ENCODE peak calls at places on chromosome 3, in four cellular contexts. B is mucosa of gallbladder, L is amygdala, C is naive B cell. N is an unnamed sample.

GRCh38 chr3:107877936-107878335 is 212.9 kb downstream of the CD47 start:
- DNase-seq in L (no peak), C (no peak), B (no peak), N (no peak)

GRCh38 chr3:194617058-194617671 is 16.1 kb downstream of the TMEM44 start:
- DNase-seq in B (no peak), L (no peak), C (no peak), N (no peak)

GRCh38 chr3:100606894-100607512 is 2.4 kb upstream of the ADGRG7 start:
- DNase-seq in B (no peak), L (no peak), C (no peak), N (no peak)

GRCh38 chr3:149527531-149528343 is 53.2 kb downstream of the TM4SF4 start:
- DNase-seq in B (no peak), C (no peak), L (no peak), N (no peak)

GRCh38 chr3:162489853-162490252 is 993.2 kb downstream of the OTOL1 start:
- DNase-seq in L (no peak), C (no peak), B (no peak), N (no peak)

GRCh38 chr3:130395916-130396315 is 50.4 kb downstream of the COL6A5 start:
- DNase-seq in B (no peak), C (no peak), L (no peak), N (peak)

GRCh38 chr3:8366214-8366613 is 135.4 kb upstream of the LMCD1 start:
- DNase-seq in L (no peak), B (no peak), C (no peak), N (no peak)

GRCh38 chr3:16467368-16467767 is 46.1 kb downstream of the RFTN1 start:
- DNase-seq in B (no peak), C (peak), L (no peak), N (no peak)

GRCh38 chr3:19046440-19046839 is 101.9 kb upstream of the KCNH8 start:
- DNase-seq in B (no peak), L (no peak), C (no peak), N (no peak)

GRCh38 chr3:51224283-51224682 is 160.8 kb upstream of the MANF start:
- DNase-seq in C (no peak), L (no peak), B (no peak), N (no peak)

GRCh38 chr3:149042766-149043386 is 43.5 kb downstream of the HLTF start:
- DNase-seq in L (no peak), C (no peak), B (no peak), N (no peak)

GRCh38 chr3:197796087-197796486 is 5.0 kb downstream of the LRCH3 start:
- DNase-seq in B (no peak), L (no peak), C (no peak), N (no peak)

GRCh38 chr3:43747641-43748040 is 56.9 kb downstream of the ABHD5 start:
- DNase-seq in C (no peak), B (no peak), L (no peak), N (no peak)

GRCh38 chr3:86562095-86562494 is 428.9 kb downstream of the VGLL3 start:
- DNase-seq in C (no peak), L (no peak), B (no peak), N (no peak)

GRCh38 chr3:108420926-108421325 is 89.5 kb downstream of the MYH15 start:
- DNase-seq in B (no peak), L (no peak), C (no peak), N (no peak)

GRCh38 chr3:123449092-123449985 is 449 bp upstream of the ADCY5 start:
- DNase-seq in C (no peak), L (no peak), B (peak), N (no peak)

GRCh38 chr3:140091143-140091542 is 156.2 kb downstream of the CLSTN2 start:
- DNase-seq in L (no peak), C (no peak), B (peak), N (no peak)

GRCh38 chr3:17820704-17821103 is 78.3 kb upstream of the TBC1D5 start:
- DNase-seq in B (no peak), C (no peak), L (no peak), N (no peak)

GRCh38 chr3:126119008-126119675 is 35.2 kb upstream of the SLC41A3 start:
- DNase-seq in C (no peak), B (no peak), L (no peak), N (no peak)

GRCh38 chr3:55203006-55203405 is 275.1 kb upstream of the LRTM1 start:
- DNase-seq in B (no peak), L (no peak), C (no peak), N (no peak)

GRCh38 chr3:166837535-166837934 is 542.6 kb downstream of the ZBBX start:
- DNase-seq in C (no peak), L (no peak), B (no peak), N (no peak)

GRCh38 chr3:120642368-120642948 is 39.6 kb downstream of the HGD start:
- DNase-seq in L (no peak), C (no peak), B (no peak), N (peak)

GRCh38 chr3:159102001-159102400 is 300.1 kb downstream of the MFSD1 start:
- DNase-seq in B (no peak), L (no peak), C (no peak), N (no peak)

GRCh38 chr3:28575748-28576589 is 227.3 kb upstream of the AZI2 start:
- DNase-seq in B (no peak), C (no peak), L (no peak), N (no peak)

GRCh38 chr3:115022835-115023398 is 124.2 kb downstream of the ZBTB20 start:
- DNase-seq in L (no peak), C (no peak), B (no peak), N (no peak)

GRCh38 chr3:53803816-53804545 is 42.2 kb downstream of the CHDH start:
- DNase-seq in B (no peak), L (no peak), C (no peak), N (no peak)

GRCh38 chr3:33074217-33075067 is 22.5 kb downstream of the GLB1 start:
- DNase-seq in C (peak), B (peak), L (peak), N (peak)

GRCh38 chr3:49646236-49646635 is 27.9 kb upstream of the APEH start:
- DNase-seq in B (no peak), C (no peak), L (no peak), N (no peak)

N was measured in HFF-Myc.